ENCODE peak calls at places on chromosomes 12 and 14, in four cellular contexts. M is cardiac fibroblast, P is GM10248, I is H9. Y is an unnamed sample.

GRCh38 chr12:46788247-46788887 is 37.4 kb downstream of the SLC38A4 start:
- DNase-seq in P (no peak), I (no peak), M (peak), Y (no peak)

GRCh38 chr14:38311655-38312054 is 55.8 kb upstream of the CLEC14A start:
- DNase-seq in P (no peak), I (no peak), M (peak), Y (no peak)

GRCh38 chr12:109728921-109729836 is 15.6 kb downstream of the FAM222A start:
- DNase-seq in M (no peak), I (peak), P (no peak), Y (no peak)

GRCh38 chr12:67634167-67634793 is 14.3 kb upstream of the DYRK2 start:
- DNase-seq in M (no peak), I (no peak), P (no peak), Y (no peak)

GRCh38 chr14:68976160-68977067 is 2.7 kb downstream of the ACTN1 start:
- DNase-seq in P (no peak), I (no peak), M (no peak), Y (no peak)

GRCh38 chr12:85277900-85278597 is 2.0 kb upstream of the ALX1 start:
- DNase-seq in M (no peak), I (peak), P (no peak), Y (no peak)

GRCh38 chr12:46933947-46934346 is 108.2 kb upstream of the SLC38A4 start:
- DNase-seq in P (peak), M (peak), I (no peak), Y (no peak)

GRCh38 chr12:101667591-101667990 is 29.8 kb upstream of the CHPT1 start:
- DNase-seq in I (no peak), M (no peak), P (no peak), Y (no peak)

GRCh38 chr14:102220031-102220430 is 80.3 kb downstream of the WDR20 start:
- DNase-seq in P (peak), I (no peak), M (no peak), Y (no peak)

GRCh38 chr14:104220225-104221070 is 82.1 kb downstream of the KIF26A start:
- DNase-seq in I (no peak), P (no peak), M (no peak), Y (no peak)

GRCh38 chr14:69483765-69484443 is 624 bp upstream of the PLEKHD1 start:
- DNase-seq in I (peak), M (peak), P (no peak), Y (no peak)

GRCh38 chr14:30005114-30005698 is 77.6 kb upstream of the PRKD1 start:
- DNase-seq in M (peak), I (no peak), P (no peak), Y (peak)

GRCh38 chr12:115451785-115452736 is 768.1 kb upstream of the TBX3 start:
- DNase-seq in P (peak), M (no peak), I (peak), Y (no peak)

GRCh38 chr14:60771117-60771516 is 36.6 kb downstream of the MNAT1 start:
- DNase-seq in M (no peak), I (no peak), P (no peak), Y (no peak)

GRCh38 chr14:52304248-52304904 is 9.7 kb upstream of the PTGER2 start:
- DNase-seq in M (no peak), I (no peak), P (no peak), Y (no peak)

GRCh38 chr12:129607293-129607692 is 296.5 kb downstream of the TMEM132D start:
- DNase-seq in P (no peak), I (no peak), M (no peak), Y (no peak)

GRCh38 chr14:59127437-59127732 is 61.1 kb upstream of the DAAM1 start:
- DNase-seq in M (no peak), I (no peak), P (no peak), Y (no peak)
- TF ChIP-seq CTCF in M (no peak), I (no peak), P (no peak), Y (no peak)

GRCh38 chr14:49550284-49551184 is 35.6 kb downstream of the RPS29 start:
- DNase-seq in I (no peak), M (peak), P (no peak), Y (no peak)
- TF ChIP-seq CTCF in I (peak), M (peak), P (peak), Y (peak)

GRCh38 chr12:89016970-89017778 is 335.1 kb downstream of the DUSP6 start:
- DNase-seq in I (peak), P (peak), M (peak), Y (peak)
- TF ChIP-seq CTCF in I (peak), P (peak), M (peak), Y (peak)

DNA sequence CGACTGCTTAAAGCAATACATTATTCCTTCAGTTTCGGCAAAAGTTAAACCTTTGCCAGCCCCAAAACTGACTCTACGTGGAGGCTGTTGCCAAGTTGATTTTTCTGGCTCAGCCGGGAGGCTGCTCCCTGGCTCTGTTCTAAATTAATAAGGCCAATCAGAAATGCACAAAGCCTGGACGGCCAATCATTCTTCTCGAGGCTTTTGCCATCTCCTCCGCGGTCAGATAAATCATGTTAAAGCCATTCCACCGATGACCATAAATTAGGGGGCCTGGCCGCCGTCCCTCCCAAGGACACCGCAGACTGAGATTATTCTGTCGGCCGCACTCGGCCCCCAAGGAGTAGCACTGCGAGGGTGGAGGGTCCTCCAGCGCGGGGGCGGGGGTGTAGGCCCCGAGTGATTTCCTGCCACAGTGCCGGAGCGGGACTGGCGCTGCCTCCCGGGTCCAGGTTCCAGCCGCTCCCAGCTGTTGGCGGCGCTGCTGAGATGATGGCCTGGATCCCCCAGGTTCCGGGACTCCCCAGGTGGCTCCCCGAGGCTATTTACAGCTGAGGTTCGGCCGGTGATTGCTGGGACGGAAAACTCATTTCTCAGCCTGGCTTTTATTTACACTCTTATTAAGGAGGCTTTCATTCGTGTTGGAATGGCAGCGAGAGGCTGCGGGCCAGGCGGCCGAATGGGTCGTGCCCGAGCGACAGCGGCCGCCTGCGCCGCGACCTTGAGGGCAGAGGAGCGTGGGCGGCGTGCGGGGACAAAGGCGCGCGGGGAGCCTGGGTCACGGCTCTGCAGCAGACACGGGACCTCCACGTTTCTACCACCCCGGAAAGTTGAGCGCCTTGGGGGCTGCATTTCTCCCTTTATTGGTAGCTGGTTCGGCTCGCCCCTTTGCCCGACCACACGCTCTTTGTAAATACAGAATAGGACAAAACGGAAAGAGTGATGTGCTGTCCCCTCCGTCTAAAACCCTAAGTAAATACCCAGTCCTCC is 165.2 kb downstream of the MON2 start:
- DNase-seq in M (peak), I (peak), P (peak), Y (peak)
- TF ChIP-seq CTCF in M (peak), I (peak), P (peak), Y (peak)

GRCh38 chr14:26004342-26004741 is 593.5 kb downstream of the NOVA1 start:
- DNase-seq in I (no peak), M (no peak), P (no peak), Y (no peak)

DNA sequence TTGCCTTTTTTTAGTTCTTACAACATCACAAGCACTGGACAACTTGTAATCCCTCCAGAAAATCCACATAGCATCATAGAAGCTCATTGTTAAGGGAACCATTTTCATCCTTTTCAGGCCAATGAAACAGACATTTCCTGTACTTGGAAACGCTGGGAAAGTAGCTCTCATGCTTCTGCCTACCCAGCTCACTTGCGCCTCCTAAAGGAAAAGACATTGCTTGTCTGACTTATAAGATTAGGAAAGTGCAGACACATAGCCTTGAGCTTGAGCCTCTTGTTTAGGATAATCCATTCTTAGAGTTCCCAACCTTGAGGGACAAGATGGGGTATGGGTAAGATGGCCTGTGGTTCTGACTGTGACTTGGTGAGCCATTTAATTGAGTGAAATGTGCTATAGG is 589.5 kb downstream of the NOVA1 start:
- DNase-seq in P (no peak), M (peak), I (peak), Y (no peak)
- TF ChIP-seq CTCF in P (no peak), M (peak), I (peak), Y (no peak)

DNA sequence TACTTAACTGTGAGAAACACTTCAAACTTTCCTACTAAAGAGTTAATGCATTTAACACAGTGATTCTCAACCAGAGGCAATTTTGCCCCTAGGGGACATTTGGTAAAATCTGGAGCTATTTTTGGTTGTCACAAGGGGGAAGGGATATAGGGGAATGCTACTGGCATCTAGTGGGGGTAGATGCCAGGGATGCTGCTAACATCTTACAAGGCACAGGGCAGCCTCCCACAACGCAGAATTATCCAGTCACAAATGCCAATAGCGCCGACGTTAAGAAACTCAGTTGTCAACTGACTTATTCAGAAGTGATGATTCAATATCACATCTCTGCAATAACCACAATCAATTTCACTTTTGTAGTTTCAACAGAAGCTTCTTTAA is 2.0 kb downstream of the EEA1 start:
- DNase-seq in M (peak), I (no peak), P (no peak), Y (no peak)
- TF ChIP-seq CTCF in M (peak), I (peak), P (no peak), Y (peak)

DNA sequence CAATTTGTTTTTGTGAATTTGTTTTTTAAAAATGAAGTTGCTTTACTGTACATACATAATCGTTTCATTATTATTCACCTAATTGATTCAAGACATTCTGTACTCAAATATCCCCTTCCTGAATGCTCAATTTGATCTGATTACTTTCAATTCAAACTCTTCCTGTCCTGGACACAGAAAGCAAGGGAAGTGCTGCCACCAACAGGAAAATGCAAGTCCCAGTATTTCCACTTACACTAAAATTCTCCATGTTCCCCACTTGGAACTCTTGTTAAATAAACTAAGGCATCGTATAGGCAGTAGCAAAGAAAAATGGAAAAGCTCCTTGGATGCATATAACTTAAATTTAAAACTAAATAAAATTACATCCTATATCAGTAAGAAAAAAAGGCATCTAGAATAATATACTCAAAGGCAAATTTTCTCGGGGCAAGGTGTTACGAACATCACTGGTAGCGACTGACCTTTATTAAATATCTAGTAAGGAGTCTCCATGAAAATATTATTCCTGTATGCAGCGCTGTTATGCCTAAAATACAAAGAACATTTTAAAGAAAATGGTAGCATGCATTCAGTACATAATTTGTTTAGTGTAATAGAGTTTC is 72.0 kb upstream of the DBX2 start:
- DNase-seq in P (no peak), M (peak), I (no peak), Y (no peak)
- TF ChIP-seq CTCF in P (no peak), M (peak), I (peak), Y (peak)

Y was measured in AG04450.